ENCODE peak calls at places on chromosomes 4 and X, in nine cellular contexts. X is left lung, U is heart right ventricle, Q is WERI-Rb-1, O is RWPE1, F is tibial artery, Z is mesenchymal stem cell, C is endothelial cell of umbilical vein, H is A549. G is an unnamed sample.
A peak's percentile ranks its signal among the peaks of the same experiment; 100 is the strongest.

GRCh38 chrX:136646602-136647239 is 1.2 kb upstream of the CD40LG start:
- DNase-seq in Q (no peak), C (no peak), Z (no peak), U (no peak), X (no peak), F (no peak), H (no peak), O (no peak), G (no peak)

GRCh38 chr4:157728215-157728614 is 444.6 kb downstream of the GASK1B start:
- DNase-seq in U (no peak), Z (no peak), F (no peak), X (no peak), C (no peak), Q (no peak), O (no peak), H (no peak), G (no peak)

GRCh38 chr4:23279377-23279988 is 586.7 kb downstream of the GBA3 start:
- DNase-seq in C (no peak), Z (no peak), X (no peak), F (no peak), U (no peak), H (no peak), O (no peak), Q (no peak), G (no peak)

GRCh38 chr4:26015906-26016305 is 101.9 kb downstream of the SMIM20 start:
- DNase-seq in C (no peak), O (no peak), H (no peak), Q (no peak), U (no peak), X (no peak), Z (no peak), F (no peak), G (no peak)

GRCh38 chr4:108148316-108148715 is 20.4 kb downstream of the LEF1 start:
- DNase-seq in Q (no peak), C (no peak), U (no peak), X (no peak), O (no peak), Z (no peak), H (no peak), F (no peak), G (no peak)

GRCh38 chr4:169253087-169253675 is 17.6 kb downstream of the SH3RF1 start:
- DNase-seq in H (no peak), Q (no peak), Z (no peak), X (no peak), O (no peak), C (peak; percentile 42), F (no peak), U (no peak), G (no peak)

GRCh38 chr4:155972098-155972497 is 18.4 kb upstream of the CTSO start:
- DNase-seq in X (no peak), O (no peak), C (no peak), F (peak; percentile 30), Z (peak; percentile 36), H (peak; percentile 35), U (no peak), Q (peak; percentile 43), G (no peak)

GRCh38 chr4:38125816-38126215 is 165.6 kb downstream of the PTTG2 start:
- DNase-seq in X (no peak), U (no peak), C (no peak), Z (no peak), Q (no peak), H (no peak), F (no peak), O (no peak), G (no peak)

GRCh38 chr4:177380730-177381287 is 61.4 kb downstream of the AGA start:
- DNase-seq in C (no peak), Q (peak; percentile 31), O (no peak), Z (peak; percentile 21), H (peak; percentile 46), U (no peak), F (no peak), X (no peak), G (no peak)

GRCh38 chr4:177371452-177371851 is 61.8 kb downstream of the NEIL3 start:
- DNase-seq in Z (no peak), F (no peak), X (no peak), U (no peak), C (no peak), H (no peak), O (no peak), Q (no peak), G (no peak)

GRCh38 chr4:177374966-177375365 is 65.3 kb downstream of the NEIL3 start:
- DNase-seq in U (no peak), O (no peak), Z (no peak), Q (no peak), H (no peak), C (no peak), X (no peak), F (no peak), G (no peak)

GRCh38 chr4:177375372-177375771 is 65.7 kb downstream of the NEIL3 start:
- DNase-seq in X (no peak), O (no peak), H (no peak), Z (no peak), Q (no peak), U (no peak), F (no peak), C (no peak), G (no peak)

DNA sequence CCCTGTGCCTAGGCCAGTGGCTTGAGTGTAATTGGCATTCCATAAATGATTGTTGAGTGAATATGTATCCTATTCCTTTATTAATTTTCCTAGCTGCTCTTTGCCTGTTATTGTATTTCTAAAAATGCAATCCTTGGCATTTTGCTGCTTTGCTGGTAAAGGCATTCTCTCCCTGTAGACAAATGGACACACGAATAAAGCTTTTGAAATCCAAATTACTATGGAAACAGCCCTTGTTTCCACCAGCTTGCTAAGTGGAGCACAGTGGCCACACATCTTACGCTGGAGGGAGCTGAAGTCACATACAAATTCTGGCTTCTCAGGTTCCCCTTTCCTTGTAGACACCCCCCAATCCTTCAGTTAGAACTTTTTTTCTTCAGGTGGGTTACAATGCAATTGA is 66.3 kb downstream of the AGA start:
- DNase-seq in C (no peak), Q (no peak), H (no peak), F (no peak), X (no peak), U (no peak), Z (no peak), O (no peak), G (no peak)
- H3K27ac ChIP-seq in C (no peak overlapping the region), Q (no peak overlapping the region), H (no peak overlapping the region), F (no peak overlapping the region), X (no peak overlapping the region), U (no peak overlapping the region), Z (no peak overlapping the region), O (no peak overlapping the region), G (no peak overlapping the region)

GRCh38 chr4:3340703-3341088 is 47.9 kb downstream of the RGS12 start:
- DNase-seq in U (no peak), F (no peak), Z (no peak), H (peak; percentile 14), Q (peak; percentile 29), C (no peak), X (peak; percentile 86), O (peak; percentile 3), G (no peak)

GRCh38 chr4:3341760-3342159 is 48.9 kb downstream of the RGS12 start:
- DNase-seq in F (no peak), H (no peak), Z (no peak), U (no peak), Q (no peak), O (no peak), X (no peak), C (no peak), G (no peak)

GRCh38 chr4:3344104-3344503 is 51.3 kb downstream of the RGS12 start:
- DNase-seq in Z (no peak), X (no peak), F (no peak), U (no peak), C (no peak), H (no peak), O (no peak), Q (no peak), G (no peak)

GRCh38 chr4:3343358-3343757 is 50.5 kb downstream of the RGS12 start:
- DNase-seq in Q (no peak), O (no peak), X (no peak), Z (no peak), H (no peak), C (no peak), U (no peak), F (no peak), G (no peak)

GRCh38 chr4:3342182-3342854 is 49.5 kb downstream of the RGS12 start:
- DNase-seq in C (peak; percentile 81), U (no peak), O (no peak), F (no peak), Z (peak; percentile 56), H (peak; percentile 70), X (no peak), Q (no peak), G (no peak)
- H3K27ac ChIP-seq in C (peak overlapping the region; percentile 88), U (no peak overlapping the region), O (no peak overlapping the region), F (no peak overlapping the region), Z (no peak overlapping the region), H (peak overlapping the region; percentile 70), X (no peak overlapping the region), Q (no peak overlapping the region), G (no peak overlapping the region)

GRCh38 chr4:186030795-186031194 is 38.2 kb upstream of the TLR3 start:
- DNase-seq in F (no peak), U (no peak), Q (no peak), H (no peak), C (no peak), Z (no peak), X (no peak), O (no peak), G (no peak)

GRCh38 chr4:186023975-186024374 is 45.0 kb upstream of the TLR3 start:
- DNase-seq in F (no peak), Q (no peak), C (no peak), X (no peak), O (no peak), U (no peak), H (no peak), Z (no peak), G (no peak)

GRCh38 chr4:186024637-186025320 is 44.2 kb upstream of the TLR3 start:
- DNase-seq in Z (no peak), U (no peak), O (no peak), Q (no peak), X (no peak), F (no peak), H (no peak), C (no peak), G (no peak)

GRCh38 chr4:186029731-186030421 is 39.1 kb upstream of the TLR3 start:
- DNase-seq in Q (peak; percentile 46), O (no peak), F (peak; percentile 86), H (no peak), C (peak; percentile 85), Z (peak; percentile 45), X (peak; percentile 37), U (peak; percentile 81), G (no peak)

DNA sequence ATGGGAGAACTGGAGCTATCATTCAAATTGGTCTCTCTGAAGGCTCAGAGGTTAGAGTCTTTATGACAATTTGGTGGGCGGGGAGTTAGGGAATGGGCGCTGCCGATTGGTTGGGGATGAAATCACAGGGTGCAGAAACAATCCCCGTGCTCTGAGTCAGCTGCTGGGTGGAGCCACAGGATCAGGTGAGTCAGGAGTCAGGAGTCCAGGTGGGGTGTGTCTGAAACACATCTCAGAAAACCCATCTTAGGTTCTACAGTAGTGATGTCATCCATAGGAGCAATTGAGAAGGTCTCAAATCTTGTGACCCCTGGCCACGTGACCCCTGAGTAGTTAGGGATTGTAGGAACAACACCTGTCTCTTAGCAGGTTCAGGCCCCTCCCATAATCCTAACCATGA is 41.6 kb upstream of the TLR3 start:
- DNase-seq in H (no peak), Q (no peak), U (no peak), O (peak; percentile 80), X (no peak), Z (no peak), C (no peak), F (no peak), G (peak; percentile 7)
- H3K27ac ChIP-seq in H (no peak overlapping the region), Q (no peak overlapping the region), U (no peak overlapping the region), O (no peak overlapping the region), X (no peak overlapping the region), Z (no peak overlapping the region), C (no peak overlapping the region), F (peak overlapping the region; percentile 73), G (no peak overlapping the region)

GRCh38 chr4:21366312-21366711 is 582.3 kb downstream of the KCNIP4 start:
- DNase-seq in X (no peak), H (no peak), U (no peak), O (no peak), Q (no peak), C (no peak), F (no peak), Z (no peak), G (no peak)
- H3K27ac ChIP-seq in X (no peak overlapping the region), H (no peak overlapping the region), U (no peak overlapping the region), O (no peak overlapping the region), Q (no peak overlapping the region), C (no peak overlapping the region), F (no peak overlapping the region), Z (no peak overlapping the region), G (no peak overlapping the region)